ENCODE peak calls at places on chromosomes 5 and 9, in four cellular contexts. O is brain microvascular endothelial cell; C is aorta; U is stimulated activated CD4-positive, alpha-beta T cell treated with anti-CD3 and anti-CD28 coated beads, TNF-alpha, amount 100 ng/mL, for 4 hours. R is an unnamed sample.

GRCh38 chr9:123883634-123884033 is 46.3 kb downstream of the DENND1A start:
- DNase-seq in C (no peak), O (no peak), U (no peak), R (no peak)

GRCh38 chr9:98326402-98327248 is 71.2 kb upstream of the TBC1D2 start:
- DNase-seq in C (no peak), U (no peak), O (no peak), R (no peak)

GRCh38 chr9:135821116-135821515 is 86.2 kb downstream of the CAMSAP1 start:
- DNase-seq in U (no peak), O (no peak), C (no peak), R (no peak)

GRCh38 chr5:122478741-122479459 is 166.9 kb downstream of the SNCAIP start:
- DNase-seq in U (no peak), O (no peak), C (no peak), R (no peak)

GRCh38 chr5:24547127-24547526 is 97.7 kb downstream of the CDH10 start:
- DNase-seq in O (no peak), C (no peak), U (no peak), R (no peak)

GRCh38 chr9:14031761-14032279 is 282.1 kb downstream of the NFIB start:
- DNase-seq in O (peak; percentile 19), U (no peak), C (no peak), R (no peak)

GRCh38 chr5:142960309-142960696 is 190.1 kb downstream of the ARHGAP26 start:
- DNase-seq in O (peak; percentile 83), C (no peak), U (no peak), R (no peak)

GRCh38 chr9:88852794-88853193 is 138.5 kb upstream of the S1PR3 start:
- DNase-seq in U (no peak), O (peak; percentile 91), C (no peak), R (no peak)

GRCh38 chr5:90480699-90481098 is 6.0 kb downstream of the POLR3G start:
- DNase-seq in C (no peak), U (no peak), O (no peak), R (no peak)

GRCh38 chr9:73116030-73116429 is 35.6 kb upstream of the ANXA1 start:
- DNase-seq in U (no peak), O (peak; percentile 65), C (no peak), R (no peak)

GRCh38 chr9:113528088-113528487 is 64.6 kb downstream of the RGS3 start:
- DNase-seq in C (no peak), U (no peak), O (no peak), R (no peak)

GRCh38 chr9:110148384-110148783 is 59.6 kb downstream of the C9orf152 start:
- DNase-seq in U (no peak), C (no peak), O (no peak), R (no peak)

R was measured in memory B cell.